ENCODE peak calls at places on chromosomes 12 and 14, in six cellular contexts. G, M, T, I, D and Z are unnamed samples.

GRCh38 chr14:28770574-28770973 is 4.0 kb downstream of the FOXG1 start:
- DNase-seq in G (no peak), M (no peak), T (no peak), I (no peak), D (no peak), Z (no peak)

GRCh38 chr14:102786758-102787157 is 9.5 kb downstream of the TRAF3 start:
- DNase-seq in G (no peak), M (no peak), T (no peak), I (no peak), D (no peak), Z (no peak)

GRCh38 chr12:66280573-66280972 is 21.7 kb upstream of the HELB start:
- DNase-seq in G (no peak), M (no peak), T (no peak), I (no peak), D (no peak), Z (no peak)

GRCh38 chr12:124993568-124994434 is at the start of gene BRI3BP:
- DNase-seq in G (peak; percentile 27), M (peak; percentile 78), T (no peak), I (peak; percentile 91), D (peak; percentile 66), Z (peak; percentile 67)

GRCh38 chr14:33707751-33708150 is 243.1 kb downstream of the EGLN3 start:
- DNase-seq in G (no peak), M (no peak), T (no peak), I (no peak), D (no peak), Z (no peak)

GRCh38 chr14:66228267-66228970 is 257.8 kb upstream of the CCDC196 start:
- DNase-seq in G (no peak), M (peak; percentile 1), T (no peak), I (no peak), D (no peak), Z (no peak)

GRCh38 chr12:7162691-7163114 is 26.8 kb upstream of the PEX5 start:
- DNase-seq in G (peak; percentile 52), M (peak; percentile 53), T (no peak), I (no peak), D (peak; percentile 70), Z (peak; percentile 66)

GRCh38 chr12:47903927-47904646 is 707 bp downstream of the VDR start:
- DNase-seq in G (no peak), M (peak; percentile 64), T (no peak), I (no peak), D (no peak), Z (peak; percentile 38)

GRCh38 chr14:59463773-59464650 is 1.2 kb downstream of the GPR135 start:
- DNase-seq in G (no peak), M (no peak), T (no peak), I (peak; percentile 80), D (peak; percentile 66), Z (no peak)

GRCh38 chr12:106248177-106248848 is 493 bp upstream of the CKAP4 start:
- DNase-seq in G (peak; percentile 19), M (no peak), T (no peak), I (no peak), D (peak; percentile 78), Z (peak; percentile 67)

GRCh38 chr12:121145221-121145620 is 12.5 kb downstream of the P2RX7 start:
- DNase-seq in G (no peak), M (no peak), T (no peak), I (no peak), D (no peak), Z (no peak)

GRCh38 chr14:69719501-69719951 is 47.4 kb upstream of the SRSF5 start:
- DNase-seq in G (no peak), M (no peak), T (no peak), I (no peak), D (no peak), Z (no peak)

GRCh38 chr12:57560516-57560915 is 10.7 kb downstream of the KIF5A start:
- DNase-seq in G (no peak), M (no peak), T (no peak), I (no peak), D (no peak), Z (no peak)

GRCh38 chr14:64232095-64232830 is 61.9 kb downstream of the ESR2 start:
- DNase-seq in G (no peak), M (no peak), T (peak; percentile 88), I (no peak), D (no peak), Z (no peak)

GRCh38 chr14:105018414-105018813 is 2.5 kb downstream of the CDCA4 start:
- DNase-seq in G (no peak), M (no peak), T (no peak), I (no peak), D (no peak), Z (no peak)

GRCh38 chr12:5163661-5164060 is 120.0 kb downstream of the KCNA5 start:
- DNase-seq in G (no peak), M (no peak), T (no peak), I (no peak), D (no peak), Z (no peak)

GRCh38 chr12:49093746-49094103 is 876 bp downstream of the DHH start:
- DNase-seq in G (no peak), M (peak; percentile 21), T (no peak), I (peak; percentile 58), D (peak; percentile 61), Z (no peak)
- TF ChIP-seq CHD2 in G (no peak), M (no peak), T (no peak), I (no peak), D (no peak), Z (no peak)

DNA sequence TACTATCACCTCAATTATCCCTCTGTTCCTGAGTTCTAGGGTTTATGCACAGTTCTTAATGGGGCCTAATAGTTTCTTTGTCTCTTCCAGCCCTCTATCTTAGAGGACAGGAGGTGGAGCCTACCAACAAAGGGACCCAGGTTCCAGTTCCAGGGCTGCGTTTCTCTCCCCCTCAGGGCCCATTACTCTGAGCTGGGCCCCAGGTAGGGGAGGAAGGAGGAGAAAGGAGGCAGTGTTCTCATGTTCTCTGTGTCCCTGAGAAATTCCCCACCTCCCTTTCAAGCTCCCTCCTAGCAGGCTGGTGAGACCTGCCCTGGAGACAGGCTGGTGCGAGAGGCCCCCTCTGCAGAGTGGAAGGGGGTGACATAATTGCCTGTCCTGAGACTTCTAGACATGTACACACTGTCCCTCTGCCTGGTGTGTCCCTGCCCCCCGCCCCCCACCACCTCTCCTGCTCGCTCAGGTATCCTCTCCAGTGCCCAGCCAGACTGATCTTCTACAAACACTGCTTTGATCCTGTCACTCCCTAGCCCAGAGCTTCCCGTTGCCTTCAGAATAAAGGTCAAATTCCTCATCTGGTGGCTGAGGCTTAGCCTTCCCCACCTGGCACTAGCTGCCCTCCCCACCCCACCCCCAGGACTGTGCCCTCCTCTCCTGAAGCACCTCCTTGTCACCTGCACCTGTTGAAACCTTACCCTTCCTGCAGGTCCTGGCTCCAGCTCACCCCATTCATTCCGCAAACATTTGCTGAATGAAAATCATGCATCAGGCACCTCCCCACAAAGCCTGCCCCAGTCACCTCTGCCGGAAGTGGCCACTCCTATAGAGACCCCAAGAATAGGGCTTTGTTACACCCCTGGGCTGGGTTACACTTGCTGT is 21.1 kb upstream of the KRT8 start:
- DNase-seq in G (peak; percentile 92), M (no peak), T (no peak), I (no peak), D (no peak), Z (no peak)
- TF ChIP-seq CHD2 in G (no peak), M (no peak), T (no peak), I (no peak), D (no peak), Z (no peak)

GRCh38 chr14:97120204-97121120 is 323.3 kb downstream of the VRK1 start:
- DNase-seq in G (no peak), M (no peak), T (peak; percentile 13), I (no peak), D (no peak), Z (no peak)
- TF ChIP-seq CHD2 in G (no peak), M (no peak), T (no peak), I (no peak), D (no peak), Z (no peak)

GRCh38 chr14:92969470-92970232 is 46.7 kb downstream of the CHGA start:
- DNase-seq in G (no peak), M (no peak), T (no peak), I (no peak), D (no peak), Z (no peak)
- TF ChIP-seq CHD2 in G (no peak), M (no peak), T (no peak), I (no peak), D (no peak), Z (no peak)

GRCh38 chr12:49538740-49539403 is at the start of gene KCNH3:
- DNase-seq in G (no peak), M (peak; percentile 90), T (no peak), I (peak; percentile 93), D (peak; percentile 76), Z (peak; percentile 88)

GRCh38 chr12:49536526-49537195 is 2.2 kb upstream of the KCNH3 start:
- DNase-seq in G (no peak), M (no peak), T (no peak), I (no peak), D (no peak), Z (no peak)

GRCh38 chr12:49537231-49537708 is 1.6 kb upstream of the KCNH3 start:
- DNase-seq in G (no peak), M (no peak), T (no peak), I (no peak), D (no peak), Z (no peak)

GRCh38 chr12:49539406-49540228 is 787 bp downstream of the KCNH3 start:
- DNase-seq in G (no peak), M (no peak), T (no peak), I (peak; percentile 47), D (no peak), Z (no peak)

DNA sequence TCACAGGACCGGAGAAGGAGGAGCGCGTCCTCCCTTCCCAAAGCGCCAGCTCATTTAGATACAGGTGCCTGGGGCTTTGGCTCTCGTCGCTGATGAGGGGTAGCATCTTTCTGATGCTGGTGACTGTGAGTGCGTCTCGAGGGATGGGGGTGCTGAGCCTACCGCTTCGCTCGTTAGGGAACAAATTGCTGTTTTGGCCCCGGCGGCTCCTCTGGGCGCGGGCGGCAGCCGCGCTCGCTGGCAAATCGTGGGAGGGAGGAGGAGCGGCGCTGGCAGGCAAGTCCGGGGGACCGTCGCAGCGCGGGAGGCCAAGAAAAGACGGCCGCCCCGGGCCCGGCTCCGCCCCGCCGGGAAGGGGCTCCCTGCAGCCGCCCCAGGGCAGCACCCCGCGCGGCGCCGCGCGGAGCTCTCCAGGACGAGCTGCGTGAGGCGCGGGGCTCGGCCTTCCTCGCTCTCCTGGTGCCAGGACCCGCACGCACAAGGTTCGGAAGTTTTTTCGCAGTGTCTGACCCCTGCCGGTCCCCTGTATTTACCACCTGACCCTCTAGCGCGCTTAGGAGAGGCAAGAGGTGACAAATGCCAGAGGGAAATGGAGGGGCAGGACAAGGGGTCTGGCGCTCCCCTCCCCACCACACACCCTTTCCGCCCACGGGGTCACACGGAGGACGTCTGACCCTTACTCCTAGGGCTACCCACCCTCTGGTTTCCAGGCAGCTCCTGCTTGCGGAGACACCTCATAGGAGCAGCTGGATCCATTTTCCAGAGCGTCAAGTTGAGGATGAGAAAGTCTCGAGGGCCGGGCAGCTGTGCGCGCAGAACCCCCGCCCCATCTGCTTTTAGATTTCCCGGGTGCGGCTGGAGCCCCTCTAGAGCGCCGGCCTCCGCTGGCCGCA is 875 bp upstream of the KCNH3 start:
- DNase-seq in G (no peak), M (peak; percentile 37), T (no peak), I (peak; percentile 74), D (no peak), Z (peak; percentile 48)
- TF ChIP-seq CHD2 in G (no peak), M (no peak), T (no peak), I (no peak), D (no peak), Z (no peak)